ENCODE peak calls at places on chromosomes 6 and 20, in five cellular contexts. One of them, this sample, is unnamed.

GRCh38 chr6:78308025-78308424 is 559.3 kb upstream of the IRAK1BP1 start:
- DNase-seq in foreskin fibroblast: no peak
- DNase-seq in heart left ventricle: no peak
- DNase-seq in psoas muscle: no peak
- DNase-seq in vagina: no peak
- DNase-seq in this sample: no peak

GRCh38 chr6:138586638-138587037 is 87.3 kb upstream of the NHSL1 start:
- DNase-seq in foreskin fibroblast: no peak
- DNase-seq in heart left ventricle: no peak
- DNase-seq in psoas muscle: no peak
- DNase-seq in vagina: no peak
- DNase-seq in this sample: no peak

GRCh38 chr6:154766288-154766687 is 33.1 kb downstream of the SCAF8 start:
- DNase-seq in foreskin fibroblast: no peak
- DNase-seq in heart left ventricle: no peak
- DNase-seq in psoas muscle: no peak
- DNase-seq in vagina: no peak
- DNase-seq in this sample: no peak

GRCh38 chr6:255418-256090 is 36.7 kb upstream of the DUSP22 start:
- DNase-seq in foreskin fibroblast: no peak
- DNase-seq in heart left ventricle: no peak
- DNase-seq in psoas muscle: no peak
- DNase-seq in vagina: no peak
- DNase-seq in this sample: no peak

GRCh38 chr20:35117148-35117547 is 24.5 kb upstream of the TRPC4AP start:
- DNase-seq in foreskin fibroblast: no peak
- DNase-seq in heart left ventricle: no peak
- DNase-seq in psoas muscle: no peak
- DNase-seq in vagina: no peak
- DNase-seq in this sample: peak

GRCh38 chr6:154933181-154933827 is 61.8 kb upstream of the TIAM2 start:
- DNase-seq in foreskin fibroblast: peak
- DNase-seq in heart left ventricle: no peak
- DNase-seq in psoas muscle: no peak
- DNase-seq in vagina: no peak
- DNase-seq in this sample: peak

GRCh38 chr20:45919951-45920794 is 8.2 kb upstream of the PLTP start:
- DNase-seq in foreskin fibroblast: no peak
- DNase-seq in heart left ventricle: peak
- DNase-seq in psoas muscle: no peak
- DNase-seq in vagina: no peak
- DNase-seq in this sample: peak

GRCh38 chr20:57894096-57894495 is 184.3 kb upstream of the PMEPA1 start:
- DNase-seq in foreskin fibroblast: no peak
- DNase-seq in heart left ventricle: no peak
- DNase-seq in psoas muscle: no peak
- DNase-seq in vagina: no peak
- DNase-seq in this sample: no peak

GRCh38 chr6:41597246-41598000 is 40.8 kb upstream of the MDFI start:
- DNase-seq in foreskin fibroblast: no peak
- DNase-seq in heart left ventricle: no peak
- DNase-seq in psoas muscle: no peak
- DNase-seq in vagina: no peak
- DNase-seq in this sample: no peak

GRCh38 chr6:27541932-27542297 is 69.0 kb upstream of the ZNF184 start:
- DNase-seq in foreskin fibroblast: no peak
- DNase-seq in heart left ventricle: no peak
- DNase-seq in psoas muscle: no peak
- DNase-seq in vagina: no peak
- DNase-seq in this sample: no peak

GRCh38 chr6:40398810-40399477 is 188.2 kb downstream of the LRFN2 start:
- DNase-seq in foreskin fibroblast: no peak
- DNase-seq in heart left ventricle: no peak
- DNase-seq in psoas muscle: no peak
- DNase-seq in vagina: no peak
- DNase-seq in this sample: no peak

GRCh38 chr6:44056392-44057237 is 70.6 kb downstream of the MRPL14 start:
- DNase-seq in foreskin fibroblast: peak
- DNase-seq in heart left ventricle: peak
- DNase-seq in psoas muscle: peak
- DNase-seq in vagina: no peak
- DNase-seq in this sample: peak

GRCh38 chr6:64404370-64404769 is 768.8 kb downstream of the PHF3 start:
- DNase-seq in foreskin fibroblast: no peak
- DNase-seq in heart left ventricle: no peak
- DNase-seq in psoas muscle: no peak
- DNase-seq in vagina: no peak
- DNase-seq in this sample: no peak

GRCh38 chr20:56554869-56555268 is 21.8 kb downstream of the FAM209B start:
- DNase-seq in foreskin fibroblast: peak
- DNase-seq in heart left ventricle: peak
- DNase-seq in psoas muscle: no peak
- DNase-seq in vagina: no peak
- DNase-seq in this sample: peak

GRCh38 chr6:33906413-33906812 is 102.6 kb upstream of the MLN start:
- DNase-seq in foreskin fibroblast: no peak
- DNase-seq in heart left ventricle: no peak
- DNase-seq in psoas muscle: no peak
- DNase-seq in vagina: no peak
- DNase-seq in this sample: no peak

GRCh38 chr6:2744206-2744771 is 6.4 kb downstream of the MYLK4 start:
- DNase-seq in foreskin fibroblast: no peak
- DNase-seq in heart left ventricle: peak
- DNase-seq in psoas muscle: peak
- DNase-seq in vagina: no peak
- DNase-seq in this sample: no peak

GRCh38 chr6:31582230-31582601 is at the start of gene LTB:
- DNase-seq in foreskin fibroblast: no peak
- DNase-seq in heart left ventricle: peak
- DNase-seq in psoas muscle: no peak
- DNase-seq in vagina: no peak
- DNase-seq in this sample: no peak

GRCh38 chr6:132261354-132261753 is 139.9 kb downstream of the MOXD1 start:
- DNase-seq in foreskin fibroblast: no peak
- DNase-seq in heart left ventricle: no peak
- DNase-seq in psoas muscle: no peak
- DNase-seq in vagina: no peak
- DNase-seq in this sample: no peak

GRCh38 chr20:61520761-61521460 is 268.9 kb downstream of the CDH4 start:
- DNase-seq in foreskin fibroblast: peak
- DNase-seq in heart left ventricle: no peak
- DNase-seq in psoas muscle: no peak
- DNase-seq in vagina: no peak
- DNase-seq in this sample: peak

GRCh38 chr6:13273202-13273930 is 55.0 kb downstream of the TBC1D7 start:
- DNase-seq in foreskin fibroblast: no peak
- DNase-seq in heart left ventricle: no peak
- DNase-seq in psoas muscle: no peak
- DNase-seq in vagina: no peak
- DNase-seq in this sample: no peak
- H3K4me3 ChIP-seq in foreskin fibroblast: no peak
- H3K4me3 ChIP-seq in heart left ventricle: peak
- H3K4me3 ChIP-seq in psoas muscle: no peak
- H3K4me3 ChIP-seq in vagina: no peak
- H3K4me3 ChIP-seq in this sample: no peak

GRCh38 chr6:135161996-135162395 is 19.1 kb upstream of the MYB start:
- DNase-seq in foreskin fibroblast: no peak
- DNase-seq in heart left ventricle: no peak
- DNase-seq in psoas muscle: no peak
- DNase-seq in vagina: no peak
- DNase-seq in this sample: no peak
- TF ChIP-seq CTCF in foreskin fibroblast: no peak
- TF ChIP-seq CTCF in heart left ventricle: no peak
- TF ChIP-seq CTCF in psoas muscle: no peak
- TF ChIP-seq CTCF in vagina: no peak
- TF ChIP-seq CTCF in this sample: no peak

DNA sequence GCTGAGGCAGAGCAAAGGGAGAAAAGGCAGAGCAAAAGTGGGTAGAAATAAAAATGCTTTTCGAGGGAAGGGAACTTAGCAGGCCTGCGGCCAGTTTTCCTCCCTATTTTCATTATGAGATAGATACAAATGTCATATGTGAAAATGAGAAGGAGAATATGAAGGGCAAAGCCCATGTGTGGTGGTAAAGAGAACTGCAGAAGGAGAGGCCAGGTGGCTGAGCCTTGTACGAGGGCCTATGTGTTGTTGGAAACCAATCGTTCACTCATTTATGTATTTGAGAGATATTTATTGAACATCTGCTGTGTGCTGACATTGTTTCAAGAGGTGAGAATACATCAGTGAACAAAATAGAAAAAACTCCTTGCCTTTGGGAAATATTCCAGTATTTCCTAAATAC is 147.7 kb downstream of the SH3BGRL2 start:
- DNase-seq in foreskin fibroblast: no peak
- DNase-seq in heart left ventricle: no peak
- DNase-seq in psoas muscle: no peak
- DNase-seq in vagina: no peak
- DNase-seq in this sample: no peak
- H3K4me3 ChIP-seq in foreskin fibroblast: no peak
- H3K4me3 ChIP-seq in heart left ventricle: no peak
- H3K4me3 ChIP-seq in psoas muscle: no peak
- H3K4me3 ChIP-seq in vagina: no peak
- H3K4me3 ChIP-seq in this sample: no peak

GRCh38 chr20:3174442-3175263 is 1.3 kb upstream of the LZTS3 start:
- DNase-seq in foreskin fibroblast: no peak
- DNase-seq in heart left ventricle: no peak
- DNase-seq in psoas muscle: no peak
- DNase-seq in vagina: no peak
- DNase-seq in this sample: peak
- TF ChIP-seq CTCF in foreskin fibroblast: no peak
- TF ChIP-seq CTCF in heart left ventricle: no peak
- TF ChIP-seq CTCF in psoas muscle: no peak
- TF ChIP-seq CTCF in vagina: no peak
- TF ChIP-seq CTCF in this sample: no peak

GRCh38 chr6:7439243-7439642 is 49.6 kb downstream of the RIOK1 start:
- DNase-seq in foreskin fibroblast: no peak
- DNase-seq in heart left ventricle: no peak
- DNase-seq in psoas muscle: no peak
- DNase-seq in vagina: no peak
- DNase-seq in this sample: no peak

GRCh38 chr6:7442467-7442866 is 52.9 kb downstream of the RIOK1 start:
- DNase-seq in foreskin fibroblast: no peak
- DNase-seq in heart left ventricle: no peak
- DNase-seq in psoas muscle: no peak
- DNase-seq in vagina: no peak
- DNase-seq in this sample: no peak

GRCh38 chr6:7438011-7438410 is 48.4 kb downstream of the RIOK1 start:
- DNase-seq in foreskin fibroblast: no peak
- DNase-seq in heart left ventricle: no peak
- DNase-seq in psoas muscle: no peak
- DNase-seq in vagina: no peak
- DNase-seq in this sample: no peak

GRCh38 chr6:7440476-7440875 is 50.9 kb downstream of the RIOK1 start:
- DNase-seq in foreskin fibroblast: no peak
- DNase-seq in heart left ventricle: no peak
- DNase-seq in psoas muscle: no peak
- DNase-seq in vagina: no peak
- DNase-seq in this sample: no peak

DNA sequence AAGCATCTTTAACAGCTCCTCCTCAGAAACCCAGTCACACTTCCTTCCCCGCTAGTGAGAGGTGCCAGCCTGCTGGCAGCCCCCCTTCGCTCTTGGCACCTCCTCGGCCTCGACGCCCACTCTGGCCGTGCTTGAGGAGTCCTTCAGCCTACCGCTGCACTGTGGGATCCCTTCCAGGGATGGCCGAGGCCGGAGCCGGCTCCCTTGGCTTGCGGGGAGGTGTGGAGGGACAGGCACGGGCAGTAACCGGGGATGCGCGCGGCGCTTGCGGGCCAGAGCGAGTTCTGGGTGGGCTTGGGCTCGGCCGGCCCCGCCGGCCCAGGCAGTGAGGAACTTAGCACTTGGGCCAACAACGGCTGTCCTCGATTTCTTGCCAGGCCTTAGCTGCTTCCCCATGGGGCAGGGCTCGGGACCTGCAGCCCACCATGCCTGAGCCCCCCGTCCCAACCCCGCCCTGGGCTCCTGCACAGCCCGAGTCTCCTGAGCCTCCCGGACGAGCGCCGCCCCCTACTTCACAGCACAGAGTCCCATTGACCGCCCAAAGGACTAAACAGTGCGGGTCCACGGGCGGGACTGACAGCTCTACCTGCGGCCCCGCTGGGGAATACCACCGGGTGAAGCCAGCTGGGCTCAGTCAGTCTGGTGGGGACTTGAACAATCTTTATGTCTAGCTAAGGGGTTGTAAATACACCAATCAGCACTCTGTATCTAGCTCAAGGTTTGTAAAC is 51.6 kb downstream of the RIOK1 start:
- DNase-seq in foreskin fibroblast: no peak
- DNase-seq in heart left ventricle: no peak
- DNase-seq in psoas muscle: no peak
- DNase-seq in vagina: no peak
- DNase-seq in this sample: no peak
- H3K4me3 ChIP-seq in foreskin fibroblast: no peak
- H3K4me3 ChIP-seq in heart left ventricle: no peak
- H3K4me3 ChIP-seq in psoas muscle: no peak
- H3K4me3 ChIP-seq in vagina: no peak
- H3K4me3 ChIP-seq in this sample: no peak

GRCh38 chr6:108714012-108714773 is 134.0 kb upstream of the ARMC2 start:
- DNase-seq in foreskin fibroblast: peak
- DNase-seq in heart left ventricle: peak
- DNase-seq in psoas muscle: no peak
- DNase-seq in vagina: no peak
- DNase-seq in this sample: peak

GRCh38 chr6:108715832-108716231 is 132.4 kb upstream of the ARMC2 start:
- DNase-seq in foreskin fibroblast: no peak
- DNase-seq in heart left ventricle: no peak
- DNase-seq in psoas muscle: no peak
- DNase-seq in vagina: no peak
- DNase-seq in this sample: no peak

GRCh38 chr6:108712946-108713345 is 135.3 kb upstream of the ARMC2 start:
- DNase-seq in foreskin fibroblast: no peak
- DNase-seq in heart left ventricle: no peak
- DNase-seq in psoas muscle: no peak
- DNase-seq in vagina: no peak
- DNase-seq in this sample: no peak

GRCh38 chr6:108716801-108717791 is 131.1 kb upstream of the ARMC2 start:
- DNase-seq in foreskin fibroblast: no peak
- DNase-seq in heart left ventricle: no peak
- DNase-seq in psoas muscle: no peak
- DNase-seq in vagina: no peak
- DNase-seq in this sample: no peak

GRCh38 chr6:108714774-108715414 is 133.3 kb upstream of the ARMC2 start:
- DNase-seq in foreskin fibroblast: peak
- DNase-seq in heart left ventricle: no peak
- DNase-seq in psoas muscle: no peak
- DNase-seq in vagina: no peak
- DNase-seq in this sample: no peak
- TF ChIP-seq CTCF in foreskin fibroblast: peak
- TF ChIP-seq CTCF in heart left ventricle: no peak
- TF ChIP-seq CTCF in psoas muscle: no peak
- TF ChIP-seq CTCF in vagina: no peak
- TF ChIP-seq CTCF in this sample: no peak